ENCODE peak calls at places on chromosome 21, in nine cellular contexts. J, K, A, C, B, O, N, M and Y are unnamed samples.

GRCh38 chr21:44695641-44696040 is 1.3 kb upstream of the KRTAP10-12 start:
- DNase-seq in J (no peak), K (no peak), A (no peak), C (no peak), B (no peak), O (no peak), N (no peak), M (no peak), Y (no peak)

GRCh38 chr21:44708213-44708865 is 3.0 kb downstream of the TSPEAR start:
- DNase-seq in J (no peak), K (no peak), A (peak; percentile 69), C (no peak), B (no peak), O (no peak), N (no peak), M (no peak), Y (no peak)

GRCh38 chr21:42840411-42841155 is 38.8 kb downstream of the WDR4 start:
- DNase-seq in J (no peak), K (no peak), A (no peak), C (no peak), B (no peak), O (no peak), N (no peak), M (no peak), Y (peak; percentile 9)

GRCh38 chr21:25506887-25507286 is 100.4 kb downstream of the MRPL39 start:
- DNase-seq in J (peak; percentile 38), K (no peak), A (no peak), C (no peak), B (no peak), O (no peak), N (no peak), M (no peak), Y (no peak)

GRCh38 chr21:43333301-43334062 is 93.4 kb downstream of the SIK1 start:
- DNase-seq in J (no peak), K (no peak), A (peak; percentile 74), C (no peak), B (no peak), O (peak; percentile 10), N (no peak), M (peak; percentile 65), Y (no peak)

GRCh38 chr21:46599251-46599572 is 5.7 kb downstream of the S100B start:
- DNase-seq in J (no peak), K (no peak), A (peak; percentile 45), C (peak; percentile 46), B (no peak), O (no peak), N (no peak), M (peak; percentile 40), Y (peak; percentile 53)

GRCh38 chr21:37060296-37060695 is 12.6 kb downstream of the PIGP start:
- DNase-seq in J (peak; percentile 97), K (no peak), A (peak; percentile 47), C (peak; percentile 16), B (peak; percentile 71), O (peak; percentile 89), N (no peak), M (peak; percentile 64), Y (peak; percentile 47)

GRCh38 chr21:23853796-23854379 is 1753.4 kb downstream of the MRPL39 start:
- DNase-seq in J (no peak), K (no peak), A (no peak), C (no peak), B (no peak), O (peak; percentile 27), N (no peak), M (peak; percentile 13), Y (peak; percentile 4)

GRCh38 chr21:43903451-43904091 is 38.5 kb downstream of the AGPAT3 start:
- DNase-seq in J (no peak), K (peak; percentile 35), A (peak; percentile 71), C (peak; percentile 46), B (no peak), O (no peak), N (no peak), M (peak; percentile 30), Y (no peak)

GRCh38 chr21:39103689-39104088 is 79.6 kb downstream of the PSMG1 start:
- DNase-seq in J (no peak), K (no peak), A (no peak), C (no peak), B (no peak), O (no peak), N (no peak), M (no peak), Y (no peak)

GRCh38 chr21:15062566-15062965 is 2.2 kb downstream of the NRIP1 start:
- DNase-seq in J (no peak), K (no peak), A (no peak), C (no peak), B (no peak), O (peak; percentile 45), N (no peak), M (no peak), Y (no peak)

GRCh38 chr21:28991861-28992525 is 684 bp downstream of the LTN1 start:
- DNase-seq in J (no peak), K (no peak), A (no peak), C (no peak), B (no peak), O (peak; percentile 41), N (no peak), M (no peak), Y (no peak)

GRCh38 chr21:15050588-15051377 is 14.0 kb downstream of the NRIP1 start:
- DNase-seq in J (no peak), K (no peak), A (no peak), C (no peak), B (no peak), O (no peak), N (no peak), M (no peak), Y (no peak)

GRCh38 chr21:41923641-41924342 is 30.0 kb downstream of the C2CD2 start:
- DNase-seq in J (no peak), K (no peak), A (peak; percentile 50), C (no peak), B (no peak), O (no peak), N (no peak), M (no peak), Y (no peak)

GRCh38 chr21:15005391-15005790 is 59.4 kb downstream of the NRIP1 start:
- DNase-seq in J (no peak), K (peak; percentile 66), A (no peak), C (peak; percentile 25), B (peak; percentile 19), O (peak; percentile 61), N (no peak), M (no peak), Y (no peak)

GRCh38 chr21:20351138-20351537 is 647.1 kb upstream of the NCAM2 start:
- DNase-seq in J (no peak), K (no peak), A (no peak), C (no peak), B (no peak), O (no peak), N (no peak), M (no peak), Y (no peak)